ENCODE peak calls at places on chromosome 6, in six cellular contexts. B is psoas muscle, M is mucosa of descending colon, U is H7, V is OCI-LY7, S is aorta. T is an unnamed sample.

GRCh38 chr6:111088668-111089003 is 1.3 kb downstream of the SLC16A10 start:
- DNase-seq in B (no peak), M (no peak), U (no peak), V (no peak), S (no peak), T (no peak)

GRCh38 chr6:95545226-95545625 is 32.1 kb upstream of the MANEA start:
- DNase-seq in B (no peak), M (no peak), U (no peak), V (no peak), S (no peak), T (no peak)

GRCh38 chr6:34894693-34895092 is 5.6 kb downstream of the ANKS1A start:
- DNase-seq in B (no peak), M (no peak), U (no peak), V (no peak), S (no peak), T (no peak)

GRCh38 chr6:163679753-163680152 is 265.2 kb downstream of the QKI start:
- DNase-seq in B (no peak), M (no peak), U (no peak), V (no peak), S (no peak), T (no peak)

GRCh38 chr6:19549109-19549508 is 288.1 kb upstream of the ID4 start:
- DNase-seq in B (no peak), M (no peak), U (no peak), V (peak; percentile 45), S (no peak), T (no peak)

GRCh38 chr6:43796168-43796567 is 26.2 kb downstream of the VEGFA start:
- DNase-seq in B (no peak), M (no peak), U (no peak), V (no peak), S (no peak), T (no peak)

GRCh38 chr6:108755257-108756240 is 92.7 kb upstream of the ARMC2 start:
- DNase-seq in B (no peak), M (no peak), U (no peak), V (no peak), S (no peak), T (no peak)

GRCh38 chr6:53347250-53347920 is 1.4 kb downstream of the ELOVL5 start:
- DNase-seq in B (no peak), M (no peak), U (no peak), V (peak; percentile 77), S (no peak), T (no peak)

GRCh38 chr6:43150051-43150751 is 20.9 kb upstream of the SRF start:
- DNase-seq in B (no peak), M (peak; percentile 56), U (no peak), V (no peak), S (no peak), T (no peak)

GRCh38 chr6:10531942-10532341 is 10.8 kb downstream of the GCNT2 start:
- DNase-seq in B (no peak), M (no peak), U (no peak), V (peak; percentile 43), S (no peak), T (no peak)

GRCh38 chr6:139531148-139531547 is 156.7 kb upstream of the CITED2 start:
- DNase-seq in B (no peak), M (peak; percentile 42), U (no peak), V (no peak), S (no peak), T (no peak)

GRCh38 chr6:170088349-170088951 is 202.4 kb downstream of the DLL1 start:
- DNase-seq in B (peak; percentile 53), M (no peak), U (no peak), V (peak; percentile 32), S (peak; percentile 51), T (no peak)

GRCh38 chr6:14792118-14792955 is 453.5 kb upstream of the JARID2 start:
- DNase-seq in B (no peak), M (peak; percentile 22), U (no peak), V (no peak), S (no peak), T (no peak)

GRCh38 chr6:81362246-81362645 is 390.2 kb downstream of the TENT5A start:
- DNase-seq in B (no peak), M (no peak), U (no peak), V (no peak), S (no peak), T (no peak)

GRCh38 chr6:255418-256090 is 36.7 kb upstream of the DUSP22 start:
- DNase-seq in B (no peak), M (no peak), U (no peak), V (no peak), S (no peak), T (no peak)

GRCh38 chr6:150409576-150410066 is 40.8 kb downstream of the IYD start:
- DNase-seq in B (peak; percentile 56), M (peak; percentile 74), U (no peak), V (peak; percentile 94), S (peak; percentile 74), T (peak; percentile 77)

GRCh38 chr6:12973302-12973865 is 256.8 kb downstream of the PHACTR1 start:
- DNase-seq in B (no peak), M (no peak), U (no peak), V (no peak), S (no peak), T (peak; percentile 13)

GRCh38 chr6:53263915-53264314 is 84.8 kb downstream of the ELOVL5 start:
- DNase-seq in B (no peak), M (no peak), U (no peak), V (no peak), S (no peak), T (no peak)

GRCh38 chr6:217048-217659 is 75.1 kb upstream of the DUSP22 start:
- DNase-seq in B (no peak), M (peak; percentile 54), U (peak; percentile 91), V (peak; percentile 80), S (no peak), T (no peak)

GRCh38 chr6:104251651-104252050 is 608.1 kb downstream of the HACE1 start:
- DNase-seq in B (no peak), M (no peak), U (no peak), V (no peak), S (no peak), T (no peak)

GRCh38 chr6:38436726-38437465 is 202.8 kb downstream of the BTBD9 start:
- DNase-seq in B (no peak), M (no peak), U (no peak), V (no peak), S (no peak), T (no peak)

GRCh38 chr6:35778437-35778836 is 2.0 kb downstream of the CLPSL2 start:
- DNase-seq in B (no peak), M (no peak), U (peak; percentile 6), V (no peak), S (no peak), T (no peak)

GRCh38 chr6:139882977-139883728 is 508.7 kb upstream of the CITED2 start:
- DNase-seq in B (no peak), M (no peak), U (no peak), V (no peak), S (no peak), T (no peak)

GRCh38 chr6:3825331-3825831 is 23.8 kb upstream of the FAM50B start:
- DNase-seq in B (peak; percentile 71), M (peak; percentile 13), U (peak; percentile 81), V (no peak), S (peak; percentile 67), T (peak; percentile 46)

GRCh38 chr6:170291271-170292110 is 613 bp upstream of the DLL1 start:
- DNase-seq in B (peak; percentile 75), M (peak; percentile 71), U (peak; percentile 93), V (peak; percentile 23), S (peak; percentile 87), T (no peak)

GRCh38 chr6:13916230-13916944 is 8.4 kb upstream of the RNF182 start:
- DNase-seq in B (no peak), M (no peak), U (no peak), V (peak; percentile 26), S (no peak), T (no peak)

GRCh38 chr6:140960566-140960965 is 1172.2 kb upstream of the GJE1 start:
- DNase-seq in B (no peak), M (no peak), U (no peak), V (no peak), S (no peak), T (no peak)

GRCh38 chr6:106913676-106914280 is 60.8 kb downstream of the CD24 start:
- DNase-seq in B (no peak), M (no peak), U (no peak), V (peak; percentile 24), S (no peak), T (no peak)

GRCh38 chr6:137241481-137242011 is 22.4 kb upstream of the IFNGR1 start:
- DNase-seq in B (no peak), M (no peak), U (no peak), V (no peak), S (no peak), T (no peak)

GRCh38 chr6:79543886-79544285 is 6.7 kb upstream of the LCA5 start:
- DNase-seq in B (no peak), M (no peak), U (no peak), V (peak; percentile 25), S (no peak), T (no peak)

GRCh38 chr6:79536969-79537747 is at the start of gene LCA5:
- DNase-seq in B (peak; percentile 94), M (peak; percentile 92), U (peak; percentile 89), V (peak; percentile 96), S (peak; percentile 95), T (peak; percentile 93)

GRCh38 chr6:79536615-79536968 is 638 bp downstream of the LCA5 start:
- DNase-seq in B (peak; percentile 58), M (peak; percentile 35), U (no peak), V (peak; percentile 8), S (peak; percentile 65), T (peak; percentile 38)

GRCh38 chr6:79543411-79543810 is 6.2 kb upstream of the LCA5 start:
- DNase-seq in B (no peak), M (no peak), U (no peak), V (no peak), S (no peak), T (no peak)

GRCh38 chr6:79538481-79538971 is 1.3 kb upstream of the LCA5 start:
- DNase-seq in B (no peak), M (no peak), U (peak; percentile 10), V (no peak), S (no peak), T (no peak)
- H3K4me3 ChIP-seq in B (peak overlapping the region; percentile 79), M (no peak overlapping the region), U (peak overlapping the region; percentile 65), V (peak overlapping the region; percentile 69), S (peak overlapping the region; percentile 82), T (no peak overlapping the region)

GRCh38 chr6:87222676-87223075 is 67.3 kb downstream of the ZNF292 start:
- DNase-seq in B (no peak), M (no peak), U (no peak), V (no peak), S (no peak), T (no peak)
- H3K36me3 ChIP-seq in B (peaks cover 62% of the 10 kb centered on the region), M (no peaks in the 10 kb centered on the region), U (no peaks in the 10 kb centered on the region), V (peaks cover 83% of the 10 kb centered on the region), S (no peaks in the 10 kb centered on the region), T (peaks cover 2% of the 10 kb centered on the region)

GRCh38 chr6:11833626-11834592 is 55.3 kb upstream of the ADTRP start:
- DNase-seq in B (no peak), M (no peak), U (peak; percentile 40), V (no peak), S (no peak), T (peak; percentile 60)
- H3K4me3 ChIP-seq in B (no peak overlapping the region), M (no peak overlapping the region), U (no peak overlapping the region), V (no peak overlapping the region), S (no peak overlapping the region), T (no peak overlapping the region)

DNA sequence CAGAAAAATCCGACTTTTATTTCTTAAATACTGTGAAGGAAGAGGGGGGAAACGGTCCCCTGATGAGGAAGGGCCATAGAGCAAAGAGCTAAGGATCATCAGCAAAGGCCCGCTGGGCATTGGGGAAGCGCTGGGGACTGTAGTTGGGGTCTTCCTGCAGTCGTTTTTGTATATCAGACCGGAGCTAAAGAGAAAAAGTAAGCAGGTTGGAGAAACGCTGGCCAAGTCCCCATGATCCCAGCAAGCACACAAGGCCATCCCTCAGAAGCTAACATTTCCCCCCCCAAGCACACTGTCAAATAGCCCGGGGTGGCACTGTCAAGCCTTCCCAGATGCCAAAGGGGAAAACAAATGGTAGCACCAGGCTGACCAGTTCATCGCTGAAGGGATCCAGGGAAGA is 13.4 kb downstream of the BAG6 start:
- DNase-seq in B (no peak), M (no peak), U (no peak), V (no peak), S (no peak), T (no peak)
- H3K36me3 ChIP-seq in B (peaks cover 100% of the 10 kb centered on the region), M (peaks cover 17% of the 10 kb centered on the region), U (peaks cover 65% of the 10 kb centered on the region), V (peaks cover 96% of the 10 kb centered on the region), S (peaks cover 4% of the 10 kb centered on the region), T (peaks cover 78% of the 10 kb centered on the region)